ENCODE peak calls at places on chromosomes 16 and 17, in ten cellular contexts. E, Y, H, G, B, I, O, P, Z and D are unnamed samples.

GRCh38 chr16:3950343-3951193 is 70.1 kb upstream of the CREBBP start:
- DNase-seq in E (no peak), Y (no peak), H (peak), G (no peak), B (no peak), I (no peak), O (peak), P (no peak), Z (peak), D (peak)

GRCh38 chr16:57409065-57409464 is 4.5 kb downstream of the CCL17 start:
- DNase-seq in E (no peak), Y (no peak), H (no peak), G (no peak), B (no peak), I (no peak), O (no peak), P (no peak), Z (no peak), D (no peak)

GRCh38 chr17:62931101-62931500 is 34.9 kb upstream of the TANC2 start:
- DNase-seq in E (no peak), Y (no peak), H (no peak), G (no peak), B (no peak), I (no peak), O (no peak), P (no peak), Z (no peak), D (no peak)

GRCh38 chr16:81550412-81550768 is 105.8 kb downstream of the CMIP start:
- DNase-seq in E (no peak), Y (no peak), H (no peak), G (no peak), B (no peak), I (no peak), O (no peak), P (no peak), Z (no peak), D (no peak)

GRCh38 chr16:66604376-66605176 is at the start of gene CMTM3:
- DNase-seq in E (peak), Y (no peak), H (peak), G (peak), B (peak), I (peak), O (peak), P (peak), Z (no peak), D (peak)

GRCh38 chr16:17160285-17160854 is 310.4 kb downstream of the XYLT1 start:
- DNase-seq in E (peak), Y (no peak), H (no peak), G (no peak), B (peak), I (no peak), O (no peak), P (peak), Z (no peak), D (no peak)

GRCh38 chr17:50923611-50924010 is 57.5 kb upstream of the TOB1 start:
- DNase-seq in E (peak), Y (no peak), H (no peak), G (no peak), B (peak), I (no peak), O (peak), P (no peak), Z (no peak), D (no peak)

GRCh38 chr17:78330570-78331224 is 29.2 kb downstream of the SOCS3 start:
- DNase-seq in E (no peak), Y (no peak), H (no peak), G (no peak), B (no peak), I (no peak), O (no peak), P (no peak), Z (no peak), D (peak)

GRCh38 chr17:31743767-31744166 is 115.3 kb downstream of the COPRS start:
- DNase-seq in E (no peak), Y (no peak), H (no peak), G (no peak), B (no peak), I (peak), O (no peak), P (peak), Z (no peak), D (no peak)

GRCh38 chr16:84220851-84221250 is 19.0 kb downstream of the KCNG4 start:
- DNase-seq in E (no peak), Y (no peak), H (no peak), G (no peak), B (no peak), I (no peak), O (no peak), P (no peak), Z (no peak), D (no peak)

GRCh38 chr16:57507414-57508083 is 21.3 kb upstream of the DOK4 start:
- DNase-seq in E (no peak), Y (no peak), H (no peak), G (no peak), B (peak), I (no peak), O (no peak), P (peak), Z (no peak), D (no peak)

GRCh38 chr16:59046335-59046734 is 312.2 kb upstream of the GOT2 start:
- DNase-seq in E (no peak), Y (no peak), H (no peak), G (no peak), B (no peak), I (no peak), O (no peak), P (no peak), Z (peak), D (no peak)

GRCh38 chr17:66422181-66422580 is 119.8 kb downstream of the PRKCA start:
- DNase-seq in E (no peak), Y (no peak), H (peak), G (no peak), B (no peak), I (no peak), O (no peak), P (no peak), Z (peak), D (no peak)

GRCh38 chr17:49995055-49995738 is at the start of gene DLX3:
- DNase-seq in E (peak), Y (no peak), H (peak), G (peak), B (peak), I (no peak), O (peak), P (peak), Z (no peak), D (peak)

GRCh38 chr17:18041776-18042175 is 2.6 kb downstream of the GID4 start:
- DNase-seq in E (no peak), Y (no peak), H (peak), G (no peak), B (no peak), I (no peak), O (no peak), P (no peak), Z (no peak), D (no peak)

GRCh38 chr16:30698816-30699614 is at the start of gene SRCAP:
- DNase-seq in E (peak), Y (peak), H (peak), G (peak), B (peak), I (peak), O (peak), P (peak), Z (peak), D (peak)

GRCh38 chr17:79091373-79091670 is 16.7 kb downstream of the ENGASE start:
- DNase-seq in E (no peak), Y (no peak), H (no peak), G (no peak), B (no peak), I (no peak), O (no peak), P (no peak), Z (no peak), D (no peak)

GRCh38 chr16:2150418-2151187 is 2.2 kb downstream of the RAB26 start:
- DNase-seq in E (peak), Y (no peak), H (peak), G (no peak), B (peak), I (peak), O (no peak), P (peak), Z (no peak), D (peak)

GRCh38 chr17:75693500-75694481 is 26.7 kb downstream of the SAP30BP start:
- DNase-seq in E (peak), Y (no peak), H (peak), G (no peak), B (no peak), I (no peak), O (peak), P (peak), Z (peak), D (peak)

GRCh38 chr17:78674156-78674555 is 97.0 kb upstream of the DNAH17 start:
- DNase-seq in E (no peak), Y (no peak), H (no peak), G (no peak), B (no peak), I (no peak), O (peak), P (no peak), Z (no peak), D (no peak)

GRCh38 chr17:34081269-34081668 is 173.8 kb upstream of the CCL2 start:
- DNase-seq in E (no peak), Y (no peak), H (no peak), G (no peak), B (no peak), I (peak), O (no peak), P (peak), Z (no peak), D (peak)